ENCODE peak calls at places on chromosomes 13 and 19, in four cellular contexts. One of them, this sample, is unnamed.

GRCh38 chr13:37207646-37208045 is 102.2 kb upstream of the CSNK1A1L start:
- DNase-seq in K562: no peak
- DNase-seq in psoas muscle: no peak
- DNase-seq in endothelial cell of umbilical vein: no peak
- DNase-seq in this sample: no peak

GRCh38 chr13:98041081-98041820 is 87.8 kb downstream of the IPO5 start:
- DNase-seq in endothelial cell of umbilical vein: no peak
- DNase-seq in K562: no peak
- DNase-seq in psoas muscle: no peak
- DNase-seq in this sample: no peak

GRCh38 chr13:114063545-114064515 is 68.6 kb downstream of the RASA3 start:
- DNase-seq in endothelial cell of umbilical vein: no peak
- DNase-seq in K562: peak
- DNase-seq in psoas muscle: peak
- DNase-seq in this sample: peak

GRCh38 chr13:81395368-81395767 is 1054.4 kb upstream of the SPRY2 start:
- DNase-seq in endothelial cell of umbilical vein: no peak
- DNase-seq in K562: peak
- DNase-seq in psoas muscle: no peak
- DNase-seq in this sample: no peak

GRCh38 chr19:12783849-12784393 is 7.4 kb upstream of the JUNB start:
- DNase-seq in psoas muscle: peak
- DNase-seq in endothelial cell of umbilical vein: no peak
- DNase-seq in K562: peak
- DNase-seq in this sample: peak

GRCh38 chr19:2391118-2391725 is 31.2 kb downstream of the TMPRSS9 start:
- DNase-seq in K562: peak
- DNase-seq in endothelial cell of umbilical vein: peak
- DNase-seq in psoas muscle: no peak
- DNase-seq in this sample: peak

GRCh38 chr13:64551755-64552154 is 2678.4 kb downstream of the PCDH9 start:
- DNase-seq in psoas muscle: no peak
- DNase-seq in endothelial cell of umbilical vein: no peak
- DNase-seq in K562: no peak
- DNase-seq in this sample: no peak

GRCh38 chr19:33394723-33395560 is 21.4 kb downstream of the CEBPG start:
- DNase-seq in K562: no peak
- DNase-seq in endothelial cell of umbilical vein: peak
- DNase-seq in psoas muscle: peak
- DNase-seq in this sample: no peak

GRCh38 chr13:52751196-52751595 is 11.6 kb upstream of the CNMD start:
- DNase-seq in K562: no peak
- DNase-seq in endothelial cell of umbilical vein: no peak
- DNase-seq in psoas muscle: no peak
- DNase-seq in this sample: no peak

GRCh38 chr13:33800646-33801186 is 17.2 kb upstream of the RFC3 start:
- DNase-seq in K562: no peak
- DNase-seq in psoas muscle: no peak
- DNase-seq in endothelial cell of umbilical vein: no peak
- DNase-seq in this sample: no peak
- H3K4me3 ChIP-seq in K562: no peak
- H3K4me3 ChIP-seq in psoas muscle: peak
- H3K4me3 ChIP-seq in endothelial cell of umbilical vein: no peak
- H3K4me3 ChIP-seq in this sample: no peak

GRCh38 chr13:26253262-26253786 is 605 bp upstream of the CDK8 start:
- DNase-seq in K562: no peak
- DNase-seq in psoas muscle: no peak
- DNase-seq in endothelial cell of umbilical vein: no peak
- DNase-seq in this sample: no peak

GRCh38 chr13:26254583-26255102 is 714 bp downstream of the CDK8 start:
- DNase-seq in psoas muscle: peak
- DNase-seq in endothelial cell of umbilical vein: peak
- DNase-seq in K562: peak
- DNase-seq in this sample: peak

GRCh38 chr13:26257049-26257448 is 3.1 kb downstream of the CDK8 start:
- DNase-seq in endothelial cell of umbilical vein: no peak
- DNase-seq in psoas muscle: no peak
- DNase-seq in K562: no peak
- DNase-seq in this sample: peak

GRCh38 chr13:26253787-26254582 is at the start of gene CDK8:
- DNase-seq in K562: peak
- DNase-seq in psoas muscle: peak
- DNase-seq in endothelial cell of umbilical vein: peak
- DNase-seq in this sample: peak

DNA sequence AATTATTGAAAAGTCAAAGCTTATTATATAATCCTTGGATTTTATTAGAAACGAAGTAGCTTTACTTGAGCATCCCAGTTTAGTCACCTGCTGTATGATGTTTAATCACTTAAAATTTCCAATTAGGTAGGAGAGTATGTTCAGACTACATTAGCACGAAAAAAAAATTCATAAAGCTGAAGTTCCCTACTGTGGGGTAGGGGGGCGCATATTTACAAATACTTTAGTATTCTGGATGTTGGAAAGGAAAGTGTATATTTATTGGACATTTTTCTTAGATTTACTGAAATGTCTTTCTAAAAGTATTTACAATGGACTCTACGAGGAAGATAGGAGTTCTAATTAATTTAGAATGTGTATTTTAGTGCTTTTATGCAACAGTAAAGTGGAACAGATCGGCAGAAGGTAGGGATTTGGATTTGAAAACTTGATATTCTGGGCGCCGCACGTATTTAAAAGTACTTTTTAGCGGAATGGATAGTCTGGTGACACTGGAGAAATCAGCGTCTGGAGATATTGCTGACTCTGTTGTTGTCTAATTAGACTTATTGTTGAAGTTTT is 1.9 kb downstream of the CDK8 start:
- DNase-seq in K562: no peak
- DNase-seq in endothelial cell of umbilical vein: peak
- DNase-seq in psoas muscle: no peak
- DNase-seq in this sample: peak
- TF ChIP-seq CTCF in K562: no peak
- TF ChIP-seq CTCF in endothelial cell of umbilical vein: no peak
- TF ChIP-seq CTCF in psoas muscle: no peak
- TF ChIP-seq CTCF in this sample: peak

GRCh38 chr19:47018923-47019322 is 714 bp upstream of the NPAS1 start:
- DNase-seq in K562: no peak
- DNase-seq in psoas muscle: no peak
- DNase-seq in endothelial cell of umbilical vein: no peak
- DNase-seq in this sample: no peak

GRCh38 chr19:47020992-47021496 is 1.4 kb downstream of the NPAS1 start:
- DNase-seq in psoas muscle: no peak
- DNase-seq in endothelial cell of umbilical vein: no peak
- DNase-seq in K562: peak
- DNase-seq in this sample: peak

GRCh38 chr19:47021536-47022139 is 2.0 kb downstream of the NPAS1 start:
- DNase-seq in psoas muscle: no peak
- DNase-seq in endothelial cell of umbilical vein: no peak
- DNase-seq in K562: peak
- DNase-seq in this sample: no peak

GRCh38 chr19:47019431-47020041 is at the start of gene NPAS1:
- DNase-seq in K562: peak
- DNase-seq in psoas muscle: no peak
- DNase-seq in endothelial cell of umbilical vein: no peak
- DNase-seq in this sample: no peak

GRCh38 chr19:47020132-47020805 is 632 bp downstream of the NPAS1 start:
- DNase-seq in K562: peak
- DNase-seq in endothelial cell of umbilical vein: no peak
- DNase-seq in psoas muscle: no peak
- DNase-seq in this sample: no peak
- H3K4me3 ChIP-seq in K562: peak
- H3K4me3 ChIP-seq in endothelial cell of umbilical vein: no peak
- H3K4me3 ChIP-seq in psoas muscle: peak
- H3K4me3 ChIP-seq in this sample: no peak

DNA sequence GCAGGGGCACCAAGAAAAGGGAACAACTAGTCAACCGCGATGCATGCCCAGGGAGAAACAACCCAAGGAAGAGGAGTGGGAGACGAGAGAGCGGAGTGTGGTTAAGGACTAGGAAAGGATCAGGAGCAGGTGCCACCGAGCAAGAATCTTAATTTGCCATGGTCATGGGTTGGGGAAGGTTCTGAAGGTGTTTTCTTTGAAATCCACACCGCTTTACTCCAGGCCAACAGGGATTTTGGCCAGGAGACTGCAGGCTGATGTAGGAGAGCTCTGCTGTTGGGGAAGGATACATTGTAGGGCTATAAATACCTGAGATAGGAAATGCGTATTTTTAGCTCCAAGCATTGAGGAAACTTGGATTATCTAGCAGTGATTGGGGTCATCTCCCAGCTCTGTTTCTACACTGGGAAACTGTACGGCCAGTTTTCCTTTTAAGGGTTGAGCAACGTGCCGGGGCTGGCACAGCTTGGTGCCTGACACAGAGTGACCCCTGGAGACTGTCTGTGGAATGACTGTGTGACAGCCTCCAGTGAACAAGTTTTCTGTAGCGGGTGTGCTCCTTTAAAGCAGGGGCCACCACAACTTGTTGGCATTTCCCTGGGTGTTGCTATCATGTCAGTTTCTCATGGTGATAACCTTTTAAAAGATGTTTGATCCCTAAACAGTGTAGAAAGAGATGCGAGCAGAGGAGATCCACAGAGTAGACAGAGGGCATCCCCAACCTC is 34.2 kb downstream of the ZNF536 start:
- DNase-seq in K562: no peak
- DNase-seq in endothelial cell of umbilical vein: no peak
- DNase-seq in psoas muscle: no peak
- DNase-seq in this sample: peak
- TF ChIP-seq CTCF in K562: peak
- TF ChIP-seq CTCF in endothelial cell of umbilical vein: no peak
- TF ChIP-seq CTCF in psoas muscle: peak
- TF ChIP-seq CTCF in this sample: peak

DNA sequence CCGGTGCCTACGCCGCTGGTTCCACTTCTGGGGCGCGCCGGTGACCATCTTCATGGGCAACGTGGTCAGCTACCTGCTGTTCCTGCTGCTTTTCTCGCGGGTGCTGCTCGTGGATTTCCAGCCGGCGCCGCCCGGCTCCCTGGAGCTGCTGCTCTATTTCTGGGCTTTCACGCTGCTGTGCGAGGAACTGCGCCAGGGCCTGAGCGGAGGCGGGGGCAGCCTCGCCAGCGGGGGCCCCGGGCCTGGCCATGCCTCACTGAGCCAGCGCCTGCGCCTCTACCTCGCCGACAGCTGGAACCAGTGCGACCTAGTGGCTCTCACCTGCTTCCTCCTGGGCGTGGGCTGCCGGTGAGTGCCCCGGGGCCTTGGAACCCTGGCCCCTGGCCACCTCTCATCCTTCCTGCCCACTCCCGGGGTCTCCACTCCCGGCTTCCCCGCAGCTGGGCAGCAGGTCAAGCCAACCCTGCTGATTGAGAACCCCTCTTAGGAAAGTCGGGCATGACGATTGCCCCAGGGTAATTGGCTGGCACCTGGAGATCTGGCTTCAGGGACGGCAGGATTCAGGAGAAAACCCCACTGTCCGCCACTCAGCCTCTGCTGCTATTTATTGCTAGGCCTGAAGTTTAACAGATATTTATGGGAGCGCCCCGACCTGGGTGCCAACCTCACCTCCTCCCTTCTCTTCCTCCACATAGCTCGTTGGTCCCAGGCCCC is 39.1 kb downstream of the TRPM4 start:
- DNase-seq in endothelial cell of umbilical vein: no peak
- DNase-seq in K562: peak
- DNase-seq in psoas muscle: peak
- DNase-seq in this sample: no peak
- H3K4me3 ChIP-seq in endothelial cell of umbilical vein: no peak
- H3K4me3 ChIP-seq in K562: no peak
- H3K4me3 ChIP-seq in psoas muscle: peak
- H3K4me3 ChIP-seq in this sample: no peak

GRCh38 chr13:91369432-91369831 is 21.9 kb downstream of the MIR17HG start:
- DNase-seq in K562: no peak
- DNase-seq in endothelial cell of umbilical vein: peak
- DNase-seq in psoas muscle: no peak
- DNase-seq in this sample: no peak

GRCh38 chr13:91372813-91373420 is 25.4 kb downstream of the MIR17HG start:
- DNase-seq in K562: no peak
- DNase-seq in endothelial cell of umbilical vein: no peak
- DNase-seq in psoas muscle: no peak
- DNase-seq in this sample: no peak

DNA sequence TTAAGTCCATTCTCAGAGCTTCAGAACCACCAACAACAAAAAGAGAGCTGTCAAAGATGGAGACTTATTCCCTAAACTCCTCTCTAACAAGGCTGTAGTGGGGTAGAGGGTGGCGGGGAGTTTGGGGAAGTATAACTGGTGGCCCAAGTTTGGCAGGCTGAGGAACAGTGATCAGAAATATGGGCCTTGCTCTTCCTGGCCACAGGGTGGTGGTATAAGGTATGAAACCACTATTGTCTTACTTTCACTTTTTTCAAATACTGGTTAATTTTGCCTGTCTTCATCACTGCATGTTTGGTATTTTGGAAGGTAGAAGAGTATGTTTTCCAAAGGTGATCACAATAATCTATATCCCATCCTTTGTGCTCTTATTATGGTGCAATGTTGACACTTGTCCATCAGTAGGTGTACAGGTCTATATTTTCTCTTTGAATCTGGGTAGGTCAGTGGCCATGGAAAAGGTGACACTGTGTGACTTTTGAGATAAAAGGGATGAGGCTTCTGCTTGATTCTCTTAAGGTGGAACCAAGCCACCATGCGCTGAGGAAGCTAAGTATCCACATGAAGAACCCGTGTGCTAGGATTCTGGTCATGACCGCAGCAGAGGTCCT is 23.2 kb upstream of the GPC5 start:
- DNase-seq in endothelial cell of umbilical vein: no peak
- DNase-seq in psoas muscle: no peak
- DNase-seq in K562: peak
- DNase-seq in this sample: peak
- TF ChIP-seq CTCF in endothelial cell of umbilical vein: peak
- TF ChIP-seq CTCF in psoas muscle: peak
- TF ChIP-seq CTCF in K562: no peak
- TF ChIP-seq CTCF in this sample: peak

DNA sequence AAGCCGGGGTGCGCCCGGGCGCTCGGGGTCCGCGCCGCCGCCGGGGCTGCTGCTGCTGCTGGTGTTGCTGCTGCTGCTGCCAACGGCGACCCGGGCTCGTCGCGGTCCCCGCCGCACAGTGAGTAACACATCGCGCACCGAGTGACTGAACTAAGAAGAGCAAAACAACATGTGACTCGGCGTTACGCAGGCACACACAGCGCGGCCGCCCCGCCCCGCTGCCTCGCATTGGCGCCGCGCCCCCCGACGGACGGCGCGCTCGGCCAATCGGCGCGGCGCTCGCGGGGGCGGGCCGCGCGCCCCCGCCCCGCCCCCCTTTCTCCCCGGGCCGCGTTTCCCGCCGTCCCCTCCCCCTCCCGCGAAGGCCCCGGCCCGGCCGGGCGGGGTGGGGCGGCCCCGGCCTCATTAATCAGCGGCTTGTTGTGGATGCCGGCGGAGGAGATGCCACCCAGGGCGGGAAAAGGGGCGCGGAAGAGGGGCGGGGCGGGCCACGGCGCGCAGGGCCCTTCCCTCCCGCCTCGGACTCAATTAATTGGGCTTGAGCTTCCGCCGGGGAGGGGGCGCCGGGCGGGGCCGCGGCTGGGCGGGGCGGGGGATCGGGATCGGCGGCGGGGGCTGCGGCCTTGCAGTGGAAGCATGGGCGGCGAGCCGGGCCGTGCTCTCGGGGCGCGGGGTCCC is at the start of gene IRS2:
- DNase-seq in endothelial cell of umbilical vein: peak
- DNase-seq in psoas muscle: peak
- DNase-seq in K562: peak
- DNase-seq in this sample: peak
- H3K4me3 ChIP-seq in endothelial cell of umbilical vein: peak
- H3K4me3 ChIP-seq in psoas muscle: peak
- H3K4me3 ChIP-seq in K562: peak
- H3K4me3 ChIP-seq in this sample: no peak